ENCODE peak calls at places on chromosomes 2 and 18, in eight cellular contexts. K is HCT116; N is small intestine; U is stimulated activated CD8-positive, alpha-beta memory T cell treated with anti-CD3 and anti-CD28 coated beads, Interleukin-4, amount 100 ng/mL, for 24 hours; T is GM12892; P is colonic mucosa; H is endothelial cell; W is NCI-H187 treated with DMSO at 0.1 percent for 48 hours. V is an unnamed sample.

GRCh38 chr2:130728007-130728454 is 839 bp upstream of the GPR148 start:
- DNase-seq in K (no peak), N (no peak), U (no peak), T (no peak), P (peak), H (no peak), W (no peak), V (no peak)

GRCh38 chr2:240568678-240569522 is 616 bp downstream of the RNPEPL1 start:
- DNase-seq in K (no peak), N (peak), U (peak), T (peak), P (peak), H (peak), W (no peak), V (peak)

GRCh38 chr18:23226930-23227728 is 91.8 kb downstream of the CABLES1 start:
- DNase-seq in K (no peak), N (peak), U (no peak), T (no peak), P (no peak), H (no peak), W (no peak), V (no peak)

GRCh38 chr2:30404354-30405265 is 42.4 kb upstream of the LCLAT1 start:
- DNase-seq in K (no peak), N (no peak), U (no peak), T (no peak), P (no peak), H (no peak), W (no peak), V (no peak)

GRCh38 chr2:189576361-189576760 is 4.2 kb downstream of the SLC40A1 start:
- DNase-seq in K (no peak), N (no peak), U (no peak), T (no peak), P (no peak), H (no peak), W (no peak), V (no peak)

GRCh38 chr2:32479224-32479623 is 122.4 kb downstream of the BIRC6 start:
- DNase-seq in K (no peak), N (no peak), U (no peak), T (no peak), P (no peak), H (no peak), W (no peak), V (no peak)

GRCh38 chr2:168116448-168116847 is 130.9 kb downstream of the STK39 start:
- DNase-seq in K (no peak), N (no peak), U (no peak), T (no peak), P (no peak), H (peak), W (no peak), V (no peak)

GRCh38 chr2:201532686-201533304 is 81.3 kb downstream of the STRADB start:
- DNase-seq in K (peak), N (no peak), U (no peak), T (no peak), P (no peak), H (no peak), W (no peak), V (no peak)

GRCh38 chr2:49251766-49252165 is 97.5 kb upstream of the FSHR start:
- DNase-seq in K (no peak), N (no peak), U (no peak), T (no peak), P (no peak), H (no peak), W (no peak), V (no peak)

GRCh38 chr2:9214866-9215265 is 8.3 kb downstream of the ASAP2 start:
- DNase-seq in K (no peak), N (no peak), U (no peak), T (no peak), P (no peak), H (no peak), W (no peak), V (no peak)

GRCh38 chr2:16626497-16626896 is 39.1 kb downstream of the CYRIA start:
- DNase-seq in K (no peak), N (no peak), U (no peak), T (no peak), P (no peak), H (no peak), W (no peak), V (no peak)

GRCh38 chr2:218892693-218893348 is 12.2 kb downstream of the WNT10A start:
- DNase-seq in K (peak), N (peak), U (peak), T (peak), P (peak), H (peak), W (no peak), V (peak)

GRCh38 chr2:203893386-203893785 is 25.8 kb downstream of the CTLA4 start:
- DNase-seq in K (no peak), N (no peak), U (no peak), T (no peak), P (no peak), H (no peak), W (no peak), V (no peak)

GRCh38 chr2:235024191-235024611 is 72.4 kb downstream of the SH3BP4 start:
- DNase-seq in K (no peak), N (no peak), U (no peak), T (no peak), P (no peak), H (no peak), W (no peak), V (no peak)

GRCh38 chr2:54666741-54667639 is 56.5 kb upstream of the EML6 start:
- DNase-seq in K (no peak), N (no peak), U (no peak), T (no peak), P (no peak), H (no peak), W (no peak), V (no peak)

GRCh38 chr18:67266246-67266570 is 250.3 kb downstream of the DSEL start:
- DNase-seq in K (no peak), N (no peak), U (no peak), T (no peak), P (no peak), H (no peak), W (no peak), V (no peak)

GRCh38 chr2:45653125-45653524 is 1.6 kb downstream of the PRKCE start:
- DNase-seq in K (no peak), N (no peak), U (no peak), T (no peak), P (no peak), H (no peak), W (no peak), V (no peak)

GRCh38 chr2:24816884-24817283 is 23.7 kb downstream of the CENPO start:
- DNase-seq in K (no peak), N (no peak), U (no peak), T (no peak), P (peak), H (no peak), W (no peak), V (no peak)

GRCh38 chr2:111618953-111619902 is 264.8 kb downstream of the ANAPC1 start:
- DNase-seq in K (peak), N (no peak), U (no peak), T (no peak), P (no peak), H (no peak), W (no peak), V (peak)

GRCh38 chr2:188610050-188610444 is 318.4 kb downstream of the GULP1 start:
- DNase-seq in K (no peak), N (no peak), U (no peak), T (no peak), P (no peak), H (no peak), W (no peak), V (no peak)

GRCh38 chr2:236238756-236239155 is 25.4 kb downstream of the ASB18 start:
- DNase-seq in K (no peak), N (no peak), U (no peak), T (no peak), P (no peak), H (no peak), W (no peak), V (no peak)

GRCh38 chr2:46569061-46569560 is 89.7 kb downstream of the TMEM247 start:
- DNase-seq in K (no peak), N (no peak), U (no peak), T (no peak), P (no peak), H (no peak), W (no peak), V (no peak)

GRCh38 chr2:230893881-230894781 is 29.4 kb downstream of the ITM2C start:
- DNase-seq in K (no peak), N (no peak), U (no peak), T (no peak), P (peak), H (no peak), W (no peak), V (no peak)

GRCh38 chr18:55868909-55869308 is 280.9 kb upstream of the TCF4 start:
- DNase-seq in K (no peak), N (no peak), U (no peak), T (no peak), P (no peak), H (no peak), W (no peak), V (no peak)

GRCh38 chr2:186718122-186718521 is 24.3 kb downstream of the FAM171B start:
- DNase-seq in K (no peak), N (no peak), U (no peak), T (no peak), P (no peak), H (no peak), W (no peak), V (no peak)

GRCh38 chr2:238929242-238930081 is 81.6 kb downstream of the TWIST2 start:
- DNase-seq in K (no peak), N (no peak), U (no peak), T (no peak), P (peak), H (no peak), W (no peak), V (no peak)

GRCh38 chr18:8841781-8842485 is 136.6 kb downstream of the MTCL1 start:
- DNase-seq in K (no peak), N (no peak), U (no peak), T (no peak), P (no peak), H (no peak), W (no peak), V (no peak)

GRCh38 chr18:680392-680791 is 22.9 kb downstream of the TYMS start:
- DNase-seq in K (no peak), N (no peak), U (no peak), T (no peak), P (no peak), H (no peak), W (no peak), V (no peak)

GRCh38 chr18:48627216-48627615 is 88.4 kb downstream of the CTIF start:
- DNase-seq in K (peak), N (no peak), U (no peak), T (no peak), P (no peak), H (no peak), W (no peak), V (peak)

GRCh38 chr2:73892631-73893329 is at the start of gene ACTG2:
- DNase-seq in K (no peak), N (no peak), U (no peak), T (no peak), P (no peak), H (no peak), W (no peak), V (no peak)

V was measured in A549.